ENCODE peak calls at places on chromosomes 4 and X, in four cellular contexts. F is HCT116, Y is K562, M is HepG2. K is an unnamed sample.

GRCh38 chrX:270848-271367 is 10.3 kb upstream of the PLCXD1 start:
- DNase-seq in F (no peak), Y (no peak), M (no peak), K (no peak)

GRCh38 chrX:118974088-118974907 is at the start of gene LONRF3:
- DNase-seq in F (no peak), Y (peak), M (peak), K (peak)

GRCh38 chrX:49019599-49020249 is 17.7 kb upstream of the GRIPAP1 start:
- DNase-seq in F (no peak), Y (no peak), M (peak), K (no peak)

GRCh38 chr4:141193516-141193915 is 27.2 kb upstream of the ZNF330 start:
- DNase-seq in F (no peak), Y (no peak), M (no peak), K (no peak)

GRCh38 chr4:41734366-41734765 is 14.2 kb downstream of the PHOX2B start:
- DNase-seq in F (no peak), Y (no peak), M (no peak), K (no peak)

GRCh38 chr4:33649015-33649414 is 2595.3 kb downstream of the ARAP2 start:
- DNase-seq in F (peak), Y (no peak), M (no peak), K (no peak)

GRCh38 chrX:16870861-16871584 is 861 bp upstream of the RBBP7 start:
- DNase-seq in F (no peak), Y (no peak), M (no peak), K (no peak)

GRCh38 chr4:67573193-67573592 is 14.7 kb downstream of the STAP1 start:
- DNase-seq in F (no peak), Y (peak), M (no peak), K (no peak)

GRCh38 chr4:27381806-27382205 is 521.2 kb downstream of the STIM2 start:
- DNase-seq in F (peak), Y (no peak), M (no peak), K (no peak)

GRCh38 chr4:83561381-83561780 is 25.5 kb downstream of the GPAT3 start:
- DNase-seq in F (peak), Y (no peak), M (peak), K (peak)

GRCh38 chr4:127479031-127479622 is 153.6 kb upstream of the INTU start:
- DNase-seq in F (peak), Y (peak), M (peak), K (no peak)

GRCh38 chr4:40572692-40573287 is 56.9 kb downstream of the RBM47 start:
- DNase-seq in F (no peak), Y (no peak), M (no peak), K (no peak)

GRCh38 chr4:99087887-99088484 is 602 bp downstream of the ADH5 start:
- DNase-seq in F (no peak), Y (peak), M (peak), K (no peak)

GRCh38 chr4:6277139-6277802 is 7.6 kb downstream of the WFS1 start:
- DNase-seq in F (no peak), Y (no peak), M (peak), K (no peak)

GRCh38 chr4:147831452-147832192 is 99.7 kb downstream of the ARHGAP10 start:
- DNase-seq in F (peak), Y (no peak), M (no peak), K (peak)

GRCh38 chrX:16320765-16321355 is 153.6 kb downstream of the MAGEB17 start:
- DNase-seq in F (no peak), Y (no peak), M (no peak), K (no peak)

GRCh38 chr4:67207941-67208441 is 337.3 kb downstream of the CENPC start:
- DNase-seq in F (no peak), Y (no peak), M (no peak), K (no peak)

GRCh38 chr4:2138846-2139500 is 79.8 kb downstream of the NAT8L start:
- DNase-seq in F (no peak), Y (no peak), M (no peak), K (no peak)

GRCh38 chr4:5916229-5916628 is 23.3 kb upstream of the CRMP1 start:
- DNase-seq in F (no peak), Y (no peak), M (no peak), K (no peak)

GRCh38 chr4:57080781-57081650 is 29.2 kb downstream of the IGFBP7 start:
- DNase-seq in F (no peak), Y (no peak), M (peak), K (peak)

GRCh38 chr4:100414016-100414790 is 103.6 kb downstream of the EMCN start:
- DNase-seq in F (no peak), Y (no peak), M (no peak), K (no peak)

GRCh38 chrX:101078716-101079115 is at the start of gene TMEM35A:
- DNase-seq in F (no peak), Y (no peak), M (no peak), K (no peak)
- TF ChIP-seq POLR2AphosphoS5 in F (no peak), Y (no peak), M (no peak), K (no peak)

GRCh38 chr4:48332661-48333060 is 8.7 kb upstream of the SLAIN2 start:
- DNase-seq in F (no peak), Y (no peak), M (no peak), K (no peak)
- TF ChIP-seq TCF7L2 in F (no peak), Y (no peak), M (no peak), K (no peak)

DNA sequence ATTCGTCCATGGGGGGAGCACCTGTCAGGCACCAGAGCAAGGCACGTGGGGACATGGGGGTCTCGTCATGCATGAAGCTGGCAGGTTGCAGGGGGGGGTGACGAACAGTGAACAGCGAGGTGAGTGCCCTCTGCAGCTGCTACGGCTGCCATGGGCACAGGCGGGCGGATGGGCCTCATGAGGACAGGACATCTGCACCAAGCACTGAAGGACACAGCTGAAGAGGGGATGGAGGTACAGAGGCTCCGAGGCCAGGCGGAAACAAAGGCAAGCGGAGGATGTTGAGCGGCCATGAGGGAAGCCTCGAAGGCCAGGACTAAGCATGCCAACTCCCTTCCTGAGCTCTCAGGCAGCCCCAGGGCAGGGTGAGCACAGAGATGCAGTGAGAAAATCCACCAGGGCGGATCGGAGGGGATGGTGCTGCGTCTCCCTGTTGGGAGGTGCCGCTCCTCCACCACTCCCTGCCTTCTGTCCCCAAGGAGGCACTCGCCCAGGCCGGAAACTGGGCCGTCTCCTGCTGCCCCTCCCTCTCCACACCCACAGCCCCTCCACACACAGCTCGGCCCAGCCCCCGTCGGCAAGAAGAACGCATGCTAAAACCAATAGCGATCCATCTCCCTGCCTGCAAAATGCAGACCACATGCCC is 24.6 kb downstream of the ABLIM2 start:
- DNase-seq in F (no peak), Y (no peak), M (no peak), K (no peak)
- TF ChIP-seq POLR2AphosphoS5 in F (no peak), Y (no peak), M (no peak), K (no peak)

GRCh38 chrX:8649969-8650368 is 82.0 kb downstream of the ANOS1 start:
- DNase-seq in F (no peak), Y (no peak), M (no peak), K (no peak)

GRCh38 chrX:8647176-8647575 is 84.8 kb downstream of the ANOS1 start:
- DNase-seq in F (no peak), Y (no peak), M (no peak), K (no peak)
- TF ChIP-seq TCF7L2 in F (no peak), Y (no peak), M (no peak), K (no peak)

K was measured in Panc1.